ENCODE peak calls at places on chromosomes 6 and 20, in ten cellular contexts. N is bronchial epithelial cell, A is tibial artery, S is lower lobe of right lung, K is AG09309, H is heart right ventricle, Z is cardiac muscle cell, X is A549, O is foreskin fibroblast, U is astrocyte of the spinal cord. D is an unnamed sample.

GRCh38 chr6:170179925-170180324 is 111.0 kb downstream of the DLL1 start:
- DNase-seq in N (no peak), A (no peak), S (no peak), K (no peak), H (no peak), Z (no peak), X (no peak), O (no peak), U (no peak), D (no peak)

GRCh38 chr6:139778688-139779087 is 404.2 kb upstream of the CITED2 start:
- DNase-seq in N (peak; percentile 27), A (no peak), S (no peak), K (peak; percentile 13), H (no peak), Z (peak; percentile 28), X (no peak), O (peak; percentile 75), U (peak; percentile 39), D (peak; percentile 33)

GRCh38 chr6:149357726-149358538 is 40.4 kb downstream of the TAB2 start:
- DNase-seq in N (no peak), A (no peak), S (no peak), K (no peak), H (no peak), Z (no peak), X (no peak), O (no peak), U (no peak), D (no peak)

GRCh38 chr6:3918474-3918873 is 69.3 kb downstream of the FAM50B start:
- DNase-seq in N (no peak), A (no peak), S (no peak), K (no peak), H (no peak), Z (no peak), X (no peak), O (no peak), U (no peak), D (no peak)

GRCh38 chr20:46357030-46357514 is 48.8 kb upstream of the CDH22 start:
- DNase-seq in N (no peak), A (peak; percentile 74), S (no peak), K (no peak), H (peak; percentile 33), Z (no peak), X (no peak), O (peak; percentile 47), U (no peak), D (no peak)

GRCh38 chr20:2332711-2333110 is 36.9 kb downstream of the TGM3 start:
- DNase-seq in N (no peak), A (no peak), S (no peak), K (no peak), H (no peak), Z (no peak), X (no peak), O (no peak), U (no peak), D (no peak)

GRCh38 chr20:362271-363254 is 15.7 kb downstream of the NRSN2 start:
- DNase-seq in N (peak; percentile 89), A (peak; percentile 86), S (peak; percentile 93), K (no peak), H (peak; percentile 85), Z (no peak), X (peak; percentile 94), O (peak; percentile 91), U (peak; percentile 76), D (peak; percentile 96)

GRCh38 chr6:140045116-140045515 is 670.7 kb upstream of the CITED2 start:
- DNase-seq in N (no peak), A (no peak), S (no peak), K (no peak), H (no peak), Z (no peak), X (no peak), O (no peak), U (no peak), D (peak; percentile 23)

GRCh38 chr6:170080828-170081368 is 210.0 kb downstream of the DLL1 start:
- DNase-seq in N (no peak), A (no peak), S (peak; percentile 38), K (no peak), H (no peak), Z (no peak), X (no peak), O (no peak), U (no peak), D (no peak)

GRCh38 chr6:15475261-15475660 is 187.6 kb downstream of the DTNBP1 start:
- DNase-seq in N (no peak), A (no peak), S (no peak), K (no peak), H (no peak), Z (no peak), X (no peak), O (no peak), U (no peak), D (no peak)

GRCh38 chr20:21191839-21192238 is 66.0 kb downstream of the KIZ start:
- DNase-seq in N (no peak), A (no peak), S (no peak), K (no peak), H (no peak), Z (peak; percentile 21), X (no peak), O (no peak), U (no peak), D (no peak)

GRCh38 chr6:163942790-163943189 is 528.3 kb downstream of the QKI start:
- DNase-seq in N (no peak), A (no peak), S (no peak), K (no peak), H (no peak), Z (no peak), X (no peak), O (no peak), U (no peak), D (no peak)

GRCh38 chr6:98958791-98959190 is 11.0 kb upstream of the FBXL4 start:
- DNase-seq in N (peak; percentile 54), A (no peak), S (no peak), K (no peak), H (no peak), Z (no peak), X (no peak), O (peak; percentile 52), U (no peak), D (peak; percentile 18)

GRCh38 chr20:53036992-53037391 is 64.8 kb downstream of the TSHZ2 start:
- DNase-seq in N (no peak), A (no peak), S (no peak), K (no peak), H (no peak), Z (no peak), X (no peak), O (no peak), U (no peak), D (no peak)

GRCh38 chr6:30813623-30814136 is 69.3 kb upstream of the IER3 start:
- DNase-seq in N (no peak), A (no peak), S (no peak), K (no peak), H (no peak), Z (no peak), X (no peak), O (no peak), U (no peak), D (no peak)

GRCh38 chr6:73309784-73310502 is 44.1 kb downstream of the DPPA5 start:
- DNase-seq in N (peak; percentile 36), A (peak; percentile 71), S (peak; percentile 72), K (no peak), H (peak; percentile 60), Z (peak; percentile 69), X (peak; percentile 62), O (peak; percentile 81), U (peak; percentile 66), D (peak; percentile 57)
- TF ChIP-seq CTCF in N (peak; percentile 57), A (peak; percentile 32), S (peak; percentile 45), K (peak; percentile 69), H (peak; percentile 37), Z (peak; percentile 70), X (peak; percentile 69), O (peak; percentile 79), U (peak; percentile 77), D (peak; percentile 42)

DNA sequence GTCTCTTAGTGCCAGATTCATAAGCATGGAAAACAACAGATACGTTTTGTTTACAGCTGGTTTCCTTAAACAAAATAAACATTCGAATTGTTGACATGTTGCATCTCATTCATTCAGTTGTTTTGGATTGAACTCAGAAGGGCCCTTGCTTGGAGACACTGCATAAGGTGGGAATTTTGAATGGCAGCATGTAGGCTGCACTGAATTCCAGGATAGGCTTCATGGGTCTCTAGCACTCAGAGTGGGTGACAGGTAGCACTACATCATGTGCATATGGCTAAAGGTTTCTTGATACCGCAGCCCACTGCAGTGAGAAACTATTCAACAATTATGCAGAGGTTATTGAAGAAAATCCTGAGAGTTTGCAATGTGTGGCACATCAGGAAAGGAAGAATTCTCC is 1.6 kb downstream of the BEND6 start:
- DNase-seq in N (no peak), A (no peak), S (no peak), K (no peak), H (no peak), Z (no peak), X (no peak), O (no peak), U (no peak), D (no peak)
- H3K4me3 ChIP-seq in N (no peak overlapping the region), A (no peak overlapping the region), S (no peak overlapping the region), K (no peak overlapping the region), H (no peak overlapping the region), Z (no peak overlapping the region), X (no peak overlapping the region), O (peak overlapping the region; percentile 90), U (peak overlapping the region; percentile 89), D (no peak overlapping the region)

GRCh38 chr6:14147891-14148290 is 30.3 kb downstream of the CD83 start:
- DNase-seq in N (peak; percentile 1), A (no peak), S (no peak), K (no peak), H (no peak), Z (no peak), X (no peak), O (no peak), U (no peak), D (peak; percentile 30)

GRCh38 chr6:14148471-14148870 is 30.9 kb downstream of the CD83 start:
- DNase-seq in N (no peak), A (no peak), S (no peak), K (no peak), H (no peak), Z (no peak), X (no peak), O (no peak), U (no peak), D (no peak)

GRCh38 chr6:14153228-14153627 is 35.7 kb downstream of the CD83 start:
- DNase-seq in N (no peak), A (no peak), S (no peak), K (no peak), H (no peak), Z (no peak), X (no peak), O (no peak), U (no peak), D (no peak)

GRCh38 chr6:14149053-14149746 is 31.6 kb downstream of the CD83 start:
- DNase-seq in N (no peak), A (no peak), S (no peak), K (no peak), H (no peak), Z (no peak), X (no peak), O (no peak), U (no peak), D (no peak)

GRCh38 chr6:14151773-14152172 is 34.2 kb downstream of the CD83 start:
- DNase-seq in N (no peak), A (no peak), S (no peak), K (no peak), H (no peak), Z (no peak), X (no peak), O (no peak), U (no peak), D (no peak)
- TF ChIP-seq CTCF in N (no peak), A (no peak), S (no peak), K (no peak), H (no peak), Z (no peak), X (no peak), O (no peak), U (no peak), D (no peak)

GRCh38 chr20:10217517-10218410 is 866 bp upstream of the SNAP25 start:
- DNase-seq in N (peak; percentile 75), A (peak; percentile 83), S (no peak), K (peak; percentile 18), H (no peak), Z (peak; percentile 92), X (peak; percentile 65), O (peak; percentile 98), U (peak; percentile 95), D (peak; percentile 63)
- H3K4me3 ChIP-seq in N (peak overlapping the region; percentile 34), A (peak overlapping the region; percentile 49), S (peak overlapping the region; percentile 12), K (peak overlapping the region; percentile 12), H (no peak overlapping the region), Z (peak overlapping the region; percentile 68), X (peak overlapping the region; percentile 70), O (peak overlapping the region; percentile 32), U (peak overlapping the region; percentile 49), D (peak overlapping the region; percentile 6)